ENCODE peak calls at places on chromosomes 4 and X, in ten cellular contexts. One of them, this sample, is unnamed.

GRCh38 chr4:70841951-70842350 is 2.3 kb upstream of the GRSF1 start:
- DNase-seq in NB4: no peak
- DNase-seq in aorta: no peak
- DNase-seq in NCI-H2029: no peak
- DNase-seq in Right ventricle myocardium inferior: no peak
- DNase-seq in EL: no peak
- DNase-seq in EH: no peak
- DNase-seq in stimulated activated CD4-positive, alpha-beta T cell treated with anti-CD3 and anti-CD28 coated beads, Interleukin-12 subunit alpha, Interleukin-12 subunit beta, amount 100 ng/mL, for 4 hours: no peak
- DNase-seq in RPMI8226: no peak
- DNase-seq in hepatic stellate cell: no peak
- DNase-seq in this sample: no peak

GRCh38 chr4:38233727-38234478 is 273.7 kb downstream of the PTTG2 start:
- DNase-seq in NB4: peak
- DNase-seq in aorta: no peak
- DNase-seq in NCI-H2029: no peak
- DNase-seq in Right ventricle myocardium inferior: peak
- DNase-seq in EL: no peak
- DNase-seq in EH: no peak
- DNase-seq in stimulated activated CD4-positive, alpha-beta T cell treated with anti-CD3 and anti-CD28 coated beads, Interleukin-12 subunit alpha, Interleukin-12 subunit beta, amount 100 ng/mL, for 4 hours: no peak
- DNase-seq in RPMI8226: no peak
- DNase-seq in hepatic stellate cell: no peak
- DNase-seq in this sample: no peak

GRCh38 chrX:19839770-19840254 is 47.6 kb downstream of the SH3KBP1 start:
- DNase-seq in NB4: peak
- DNase-seq in aorta: no peak
- DNase-seq in NCI-H2029: peak
- DNase-seq in Right ventricle myocardium inferior: no peak
- DNase-seq in EL: no peak
- DNase-seq in EH: no peak
- DNase-seq in stimulated activated CD4-positive, alpha-beta T cell treated with anti-CD3 and anti-CD28 coated beads, Interleukin-12 subunit alpha, Interleukin-12 subunit beta, amount 100 ng/mL, for 4 hours: no peak
- DNase-seq in RPMI8226: no peak
- DNase-seq in hepatic stellate cell: no peak
- DNase-seq in this sample: peak

GRCh38 chr4:10504510-10504909 is 47.3 kb upstream of the ZNF518B start:
- DNase-seq in NB4: no peak
- DNase-seq in aorta: no peak
- DNase-seq in NCI-H2029: no peak
- DNase-seq in Right ventricle myocardium inferior: no peak
- DNase-seq in EL: no peak
- DNase-seq in EH: no peak
- DNase-seq in stimulated activated CD4-positive, alpha-beta T cell treated with anti-CD3 and anti-CD28 coated beads, Interleukin-12 subunit alpha, Interleukin-12 subunit beta, amount 100 ng/mL, for 4 hours: no peak
- DNase-seq in RPMI8226: no peak
- DNase-seq in hepatic stellate cell: no peak
- DNase-seq in this sample: no peak

GRCh38 chrX:36867143-36867542 is 141.0 kb upstream of the FAM47C start:
- DNase-seq in NB4: peak
- DNase-seq in aorta: no peak
- DNase-seq in NCI-H2029: peak
- DNase-seq in Right ventricle myocardium inferior: no peak
- DNase-seq in EL: peak
- DNase-seq in EH: peak
- DNase-seq in stimulated activated CD4-positive, alpha-beta T cell treated with anti-CD3 and anti-CD28 coated beads, Interleukin-12 subunit alpha, Interleukin-12 subunit beta, amount 100 ng/mL, for 4 hours: no peak
- DNase-seq in RPMI8226: peak
- DNase-seq in hepatic stellate cell: peak
- DNase-seq in this sample: peak

GRCh38 chr4:150302553-150302952 is 224.3 kb downstream of the DCLK2 start:
- DNase-seq in NB4: peak
- DNase-seq in aorta: no peak
- DNase-seq in NCI-H2029: no peak
- DNase-seq in Right ventricle myocardium inferior: no peak
- DNase-seq in EL: peak
- DNase-seq in EH: peak
- DNase-seq in stimulated activated CD4-positive, alpha-beta T cell treated with anti-CD3 and anti-CD28 coated beads, Interleukin-12 subunit alpha, Interleukin-12 subunit beta, amount 100 ng/mL, for 4 hours: peak
- DNase-seq in RPMI8226: no peak
- DNase-seq in hepatic stellate cell: peak
- DNase-seq in this sample: no peak

GRCh38 chrX:9992724-9993123 is 25.6 kb downstream of the CLDN34 start:
- DNase-seq in NB4: no peak
- DNase-seq in aorta: no peak
- DNase-seq in NCI-H2029: no peak
- DNase-seq in Right ventricle myocardium inferior: no peak
- DNase-seq in EL: no peak
- DNase-seq in EH: no peak
- DNase-seq in stimulated activated CD4-positive, alpha-beta T cell treated with anti-CD3 and anti-CD28 coated beads, Interleukin-12 subunit alpha, Interleukin-12 subunit beta, amount 100 ng/mL, for 4 hours: no peak
- DNase-seq in RPMI8226: no peak
- DNase-seq in hepatic stellate cell: no peak
- DNase-seq in this sample: no peak

GRCh38 chr4:109079177-109079576 is 223.3 kb downstream of the COL25A1 start:
- DNase-seq in NB4: no peak
- DNase-seq in aorta: no peak
- DNase-seq in NCI-H2029: no peak
- DNase-seq in Right ventricle myocardium inferior: no peak
- DNase-seq in EL: peak
- DNase-seq in EH: peak
- DNase-seq in stimulated activated CD4-positive, alpha-beta T cell treated with anti-CD3 and anti-CD28 coated beads, Interleukin-12 subunit alpha, Interleukin-12 subunit beta, amount 100 ng/mL, for 4 hours: no peak
- DNase-seq in RPMI8226: no peak
- DNase-seq in hepatic stellate cell: no peak
- DNase-seq in this sample: no peak

GRCh38 chr4:118857760-118858159 is 21.8 kb upstream of the SEC24D start:
- DNase-seq in NB4: no peak
- DNase-seq in aorta: no peak
- DNase-seq in NCI-H2029: no peak
- DNase-seq in Right ventricle myocardium inferior: no peak
- DNase-seq in EL: no peak
- DNase-seq in EH: no peak
- DNase-seq in stimulated activated CD4-positive, alpha-beta T cell treated with anti-CD3 and anti-CD28 coated beads, Interleukin-12 subunit alpha, Interleukin-12 subunit beta, amount 100 ng/mL, for 4 hours: no peak
- DNase-seq in RPMI8226: no peak
- DNase-seq in hepatic stellate cell: no peak
- DNase-seq in this sample: no peak

GRCh38 chr4:102541708-102542107 is 40.5 kb downstream of the NFKB1 start:
- DNase-seq in NB4: no peak
- DNase-seq in aorta: no peak
- DNase-seq in NCI-H2029: no peak
- DNase-seq in Right ventricle myocardium inferior: no peak
- DNase-seq in EL: no peak
- DNase-seq in EH: no peak
- DNase-seq in stimulated activated CD4-positive, alpha-beta T cell treated with anti-CD3 and anti-CD28 coated beads, Interleukin-12 subunit alpha, Interleukin-12 subunit beta, amount 100 ng/mL, for 4 hours: no peak
- DNase-seq in RPMI8226: no peak
- DNase-seq in hepatic stellate cell: no peak
- DNase-seq in this sample: no peak

GRCh38 chrX:3697220-3697684 is 16.2 kb downstream of the PRKX start:
- DNase-seq in NB4: peak
- DNase-seq in aorta: no peak
- DNase-seq in NCI-H2029: no peak
- DNase-seq in Right ventricle myocardium inferior: no peak
- DNase-seq in EL: no peak
- DNase-seq in EH: no peak
- DNase-seq in stimulated activated CD4-positive, alpha-beta T cell treated with anti-CD3 and anti-CD28 coated beads, Interleukin-12 subunit alpha, Interleukin-12 subunit beta, amount 100 ng/mL, for 4 hours: no peak
- DNase-seq in RPMI8226: no peak
- DNase-seq in hepatic stellate cell: no peak
- DNase-seq in this sample: no peak

GRCh38 chrX:84748965-84749656 is 246.9 kb upstream of the HDX start:
- DNase-seq in NB4: no peak
- DNase-seq in aorta: no peak
- DNase-seq in NCI-H2029: no peak
- DNase-seq in Right ventricle myocardium inferior: no peak
- DNase-seq in EL: no peak
- DNase-seq in EH: no peak
- DNase-seq in stimulated activated CD4-positive, alpha-beta T cell treated with anti-CD3 and anti-CD28 coated beads, Interleukin-12 subunit alpha, Interleukin-12 subunit beta, amount 100 ng/mL, for 4 hours: no peak
- DNase-seq in RPMI8226: no peak
- DNase-seq in hepatic stellate cell: no peak
- DNase-seq in this sample: no peak

GRCh38 chr4:1216869-1217294 is 32.0 kb downstream of the CTBP1 start:
- DNase-seq in NB4: no peak
- DNase-seq in aorta: no peak
- DNase-seq in NCI-H2029: no peak
- DNase-seq in Right ventricle myocardium inferior: no peak
- DNase-seq in EL: no peak
- DNase-seq in EH: no peak
- DNase-seq in stimulated activated CD4-positive, alpha-beta T cell treated with anti-CD3 and anti-CD28 coated beads, Interleukin-12 subunit alpha, Interleukin-12 subunit beta, amount 100 ng/mL, for 4 hours: peak
- DNase-seq in RPMI8226: peak
- DNase-seq in hepatic stellate cell: no peak
- DNase-seq in this sample: peak

GRCh38 chr4:113847710-113848109 is 86.2 kb upstream of the CAMK2D start:
- DNase-seq in NB4: no peak
- DNase-seq in aorta: no peak
- DNase-seq in NCI-H2029: no peak
- DNase-seq in Right ventricle myocardium inferior: no peak
- DNase-seq in EL: no peak
- DNase-seq in EH: no peak
- DNase-seq in stimulated activated CD4-positive, alpha-beta T cell treated with anti-CD3 and anti-CD28 coated beads, Interleukin-12 subunit alpha, Interleukin-12 subunit beta, amount 100 ng/mL, for 4 hours: no peak
- DNase-seq in RPMI8226: no peak
- DNase-seq in hepatic stellate cell: no peak
- DNase-seq in this sample: no peak

GRCh38 chr4:87848622-87849351 is 16.0 kb downstream of the MEPE start:
- DNase-seq in NB4: peak
- DNase-seq in aorta: no peak
- DNase-seq in NCI-H2029: peak
- DNase-seq in Right ventricle myocardium inferior: no peak
- DNase-seq in EL: peak
- DNase-seq in EH: peak
- DNase-seq in stimulated activated CD4-positive, alpha-beta T cell treated with anti-CD3 and anti-CD28 coated beads, Interleukin-12 subunit alpha, Interleukin-12 subunit beta, amount 100 ng/mL, for 4 hours: peak
- DNase-seq in RPMI8226: peak
- DNase-seq in hepatic stellate cell: peak
- DNase-seq in this sample: peak

GRCh38 chrX:110133735-110134370 is 130.9 kb downstream of the TMEM164 start:
- DNase-seq in NB4: no peak
- DNase-seq in aorta: no peak
- DNase-seq in NCI-H2029: no peak
- DNase-seq in Right ventricle myocardium inferior: no peak
- DNase-seq in EL: no peak
- DNase-seq in EH: no peak
- DNase-seq in stimulated activated CD4-positive, alpha-beta T cell treated with anti-CD3 and anti-CD28 coated beads, Interleukin-12 subunit alpha, Interleukin-12 subunit beta, amount 100 ng/mL, for 4 hours: no peak
- DNase-seq in RPMI8226: no peak
- DNase-seq in hepatic stellate cell: no peak
- DNase-seq in this sample: no peak

GRCh38 chr4:108060164-108060563 is 70.5 kb downstream of the HADH start:
- DNase-seq in NB4: peak
- DNase-seq in aorta: no peak
- DNase-seq in NCI-H2029: peak
- DNase-seq in Right ventricle myocardium inferior: no peak
- DNase-seq in EL: peak
- DNase-seq in EH: peak
- DNase-seq in stimulated activated CD4-positive, alpha-beta T cell treated with anti-CD3 and anti-CD28 coated beads, Interleukin-12 subunit alpha, Interleukin-12 subunit beta, amount 100 ng/mL, for 4 hours: no peak
- DNase-seq in RPMI8226: no peak
- DNase-seq in hepatic stellate cell: peak
- DNase-seq in this sample: peak

GRCh38 chr4:140326395-140326993 is 47.0 kb upstream of the SCOC start:
- DNase-seq in NB4: peak
- DNase-seq in aorta: no peak
- DNase-seq in NCI-H2029: peak
- DNase-seq in Right ventricle myocardium inferior: no peak
- DNase-seq in EL: peak
- DNase-seq in EH: peak
- DNase-seq in stimulated activated CD4-positive, alpha-beta T cell treated with anti-CD3 and anti-CD28 coated beads, Interleukin-12 subunit alpha, Interleukin-12 subunit beta, amount 100 ng/mL, for 4 hours: no peak
- DNase-seq in RPMI8226: peak
- DNase-seq in hepatic stellate cell: no peak
- DNase-seq in this sample: peak

GRCh38 chr4:150586162-150586561 is 4.2 kb downstream of the MAB21L2 start:
- DNase-seq in NB4: no peak
- DNase-seq in aorta: no peak
- DNase-seq in NCI-H2029: no peak
- DNase-seq in Right ventricle myocardium inferior: no peak
- DNase-seq in EL: no peak
- DNase-seq in EH: no peak
- DNase-seq in stimulated activated CD4-positive, alpha-beta T cell treated with anti-CD3 and anti-CD28 coated beads, Interleukin-12 subunit alpha, Interleukin-12 subunit beta, amount 100 ng/mL, for 4 hours: no peak
- DNase-seq in RPMI8226: no peak
- DNase-seq in hepatic stellate cell: no peak
- DNase-seq in this sample: no peak

GRCh38 chr4:115355329-115355728 is 241.9 kb upstream of the NDST4 start:
- DNase-seq in NB4: no peak
- DNase-seq in aorta: peak
- DNase-seq in NCI-H2029: no peak
- DNase-seq in Right ventricle myocardium inferior: no peak
- DNase-seq in EL: no peak
- DNase-seq in EH: no peak
- DNase-seq in stimulated activated CD4-positive, alpha-beta T cell treated with anti-CD3 and anti-CD28 coated beads, Interleukin-12 subunit alpha, Interleukin-12 subunit beta, amount 100 ng/mL, for 4 hours: no peak
- DNase-seq in RPMI8226: no peak
- DNase-seq in hepatic stellate cell: no peak
- DNase-seq in this sample: no peak

GRCh38 chr4:153488719-153489384 is 22.7 kb downstream of the TMEM131L start:
- DNase-seq in NB4: no peak
- DNase-seq in aorta: no peak
- DNase-seq in NCI-H2029: no peak
- DNase-seq in Right ventricle myocardium inferior: no peak
- DNase-seq in EL: no peak
- DNase-seq in EH: no peak
- DNase-seq in stimulated activated CD4-positive, alpha-beta T cell treated with anti-CD3 and anti-CD28 coated beads, Interleukin-12 subunit alpha, Interleukin-12 subunit beta, amount 100 ng/mL, for 4 hours: no peak
- DNase-seq in RPMI8226: no peak
- DNase-seq in hepatic stellate cell: no peak
- DNase-seq in this sample: no peak

GRCh38 chrX:49166914-49167739 is 4.6 kb downstream of the MAGIX start:
- DNase-seq in NB4: peak
- DNase-seq in aorta: peak
- DNase-seq in NCI-H2029: peak
- DNase-seq in Right ventricle myocardium inferior: peak
- DNase-seq in EL: peak
- DNase-seq in EH: peak
- DNase-seq in stimulated activated CD4-positive, alpha-beta T cell treated with anti-CD3 and anti-CD28 coated beads, Interleukin-12 subunit alpha, Interleukin-12 subunit beta, amount 100 ng/mL, for 4 hours: peak
- DNase-seq in RPMI8226: peak
- DNase-seq in hepatic stellate cell: peak
- DNase-seq in this sample: peak

GRCh38 chr4:110155632-110156031 is 42.8 kb downstream of the ELOVL6 start:
- DNase-seq in NB4: no peak
- DNase-seq in aorta: no peak
- DNase-seq in NCI-H2029: no peak
- DNase-seq in Right ventricle myocardium inferior: no peak
- DNase-seq in EL: no peak
- DNase-seq in EH: no peak
- DNase-seq in stimulated activated CD4-positive, alpha-beta T cell treated with anti-CD3 and anti-CD28 coated beads, Interleukin-12 subunit alpha, Interleukin-12 subunit beta, amount 100 ng/mL, for 4 hours: no peak
- DNase-seq in RPMI8226: no peak
- DNase-seq in hepatic stellate cell: no peak
- DNase-seq in this sample: no peak

GRCh38 chr4:33825685-33826084 is 2418.6 kb downstream of the ARAP2 start:
- DNase-seq in NB4: no peak
- DNase-seq in aorta: no peak
- DNase-seq in NCI-H2029: no peak
- DNase-seq in Right ventricle myocardium inferior: no peak
- DNase-seq in EL: no peak
- DNase-seq in EH: no peak
- DNase-seq in stimulated activated CD4-positive, alpha-beta T cell treated with anti-CD3 and anti-CD28 coated beads, Interleukin-12 subunit alpha, Interleukin-12 subunit beta, amount 100 ng/mL, for 4 hours: no peak
- DNase-seq in RPMI8226: no peak
- DNase-seq in hepatic stellate cell: no peak
- DNase-seq in this sample: no peak

GRCh38 chr4:70360460-70360859 is at the start of gene SMR3A:
- DNase-seq in NB4: no peak
- DNase-seq in aorta: no peak
- DNase-seq in NCI-H2029: no peak
- DNase-seq in Right ventricle myocardium inferior: no peak
- DNase-seq in EL: no peak
- DNase-seq in EH: no peak
- DNase-seq in stimulated activated CD4-positive, alpha-beta T cell treated with anti-CD3 and anti-CD28 coated beads, Interleukin-12 subunit alpha, Interleukin-12 subunit beta, amount 100 ng/mL, for 4 hours: no peak
- DNase-seq in RPMI8226: no peak
- DNase-seq in hepatic stellate cell: no peak
- DNase-seq in this sample: no peak

GRCh38 chr4:87066403-87067119 is 131.8 kb downstream of the AFF1 start:
- DNase-seq in NB4: no peak
- DNase-seq in aorta: no peak
- DNase-seq in NCI-H2029: no peak
- DNase-seq in Right ventricle myocardium inferior: no peak
- DNase-seq in EL: no peak
- DNase-seq in EH: peak
- DNase-seq in stimulated activated CD4-positive, alpha-beta T cell treated with anti-CD3 and anti-CD28 coated beads, Interleukin-12 subunit alpha, Interleukin-12 subunit beta, amount 100 ng/mL, for 4 hours: no peak
- DNase-seq in RPMI8226: no peak
- DNase-seq in hepatic stellate cell: no peak
- DNase-seq in this sample: no peak

GRCh38 chr4:1309261-1310010 is 19.7 kb downstream of the MAEA start:
- DNase-seq in NB4: no peak
- DNase-seq in aorta: peak
- DNase-seq in NCI-H2029: no peak
- DNase-seq in Right ventricle myocardium inferior: peak
- DNase-seq in EL: peak
- DNase-seq in EH: peak
- DNase-seq in stimulated activated CD4-positive, alpha-beta T cell treated with anti-CD3 and anti-CD28 coated beads, Interleukin-12 subunit alpha, Interleukin-12 subunit beta, amount 100 ng/mL, for 4 hours: peak
- DNase-seq in RPMI8226: no peak
- DNase-seq in hepatic stellate cell: peak
- DNase-seq in this sample: no peak

GRCh38 chr4:47270226-47270888 is 193.1 kb downstream of the COMMD8 start:
- DNase-seq in NB4: no peak
- DNase-seq in aorta: no peak
- DNase-seq in NCI-H2029: no peak
- DNase-seq in Right ventricle myocardium inferior: no peak
- DNase-seq in EL: no peak
- DNase-seq in EH: no peak
- DNase-seq in stimulated activated CD4-positive, alpha-beta T cell treated with anti-CD3 and anti-CD28 coated beads, Interleukin-12 subunit alpha, Interleukin-12 subunit beta, amount 100 ng/mL, for 4 hours: no peak
- DNase-seq in RPMI8226: no peak
- DNase-seq in hepatic stellate cell: no peak
- DNase-seq in this sample: no peak